ENCODE peak calls at places on chromosomes 3 and 15, in eight cellular contexts. P is activated T-helper 1 cell treated with anti-CD3 and anti-CD28 coated beads, Interleukin-12 subunit alpha, Interleukin-12 subunit beta, Interleukin-2, Interleukin-4 antibody, amounts not matched to agents 30 ng/mL and 10 ng/mL and 1 ng/mL, durations not matched to agents 14 hours and 24 hours and 36 hours; A is GF-D8; Q is substantia nigra; K is ovary; I is activated CD8-positive, alpha-beta memory T cell treated with anti-CD3 and anti-CD28 coated beads for 1 hour; E is fibroblast of gingiva; J is colonic mucosa. Z is an unnamed sample.

GRCh38 chr3:81463761-81464160 is 297.7 kb downstream of the GBE1 start:
- DNase-seq in J (no peak), E (peak), A (no peak), K (no peak), I (no peak), P (no peak), Q (no peak), Z (no peak)

GRCh38 chr15:90686435-90687218 is 30.5 kb upstream of the BLM start:
- DNase-seq in I (no peak), Q (no peak), K (no peak), J (no peak), E (no peak), A (peak), P (peak), Z (peak)

GRCh38 chr15:72464251-72464650 is 9.9 kb upstream of the ARIH1 start:
- DNase-seq in J (no peak), Q (no peak), A (no peak), P (no peak), K (no peak), I (no peak), E (no peak), Z (no peak)

GRCh38 chr15:70142322-70143191 is 44.8 kb upstream of the TLE3 start:
- DNase-seq in E (no peak), I (no peak), P (no peak), Q (no peak), J (no peak), K (peak), A (peak), Z (peak)

GRCh38 chr15:72782993-72783562 is 480 bp downstream of the ADPGK start:
- DNase-seq in P (peak), Q (no peak), K (peak), A (peak), E (peak), I (no peak), J (peak), Z (peak)

GRCh38 chr15:99931703-99932603 is 198.7 kb upstream of the LYSMD4 start:
- DNase-seq in I (no peak), E (no peak), A (no peak), K (no peak), Q (no peak), P (no peak), J (no peak), Z (no peak)

GRCh38 chr15:29233566-29233965 is 36.1 kb downstream of the NSMCE3 start:
- DNase-seq in E (no peak), A (no peak), I (no peak), K (no peak), P (no peak), J (no peak), Q (no peak), Z (no peak)

GRCh38 chr15:49831206-49831965 is 210.5 kb downstream of the DTWD1 start:
- DNase-seq in P (no peak), K (no peak), I (no peak), Q (no peak), E (peak), A (no peak), J (no peak), Z (no peak)

GRCh38 chr3:134998855-134999254 is 203.8 kb downstream of the EPHB1 start:
- DNase-seq in P (no peak), E (no peak), I (no peak), J (no peak), Q (no peak), A (no peak), K (no peak), Z (no peak)

GRCh38 chr15:55253580-55253979 is 36.0 kb downstream of the RAB27A start:
- DNase-seq in P (no peak), Q (no peak), A (no peak), I (no peak), K (no peak), J (no peak), E (peak), Z (peak)

GRCh38 chr15:74240002-74240568 is 4.0 kb downstream of the CCDC33 start:
- DNase-seq in A (no peak), I (no peak), P (no peak), K (peak), J (peak), E (peak), Q (peak), Z (no peak)

GRCh38 chr15:39556461-39556860 is 24.4 kb upstream of the THBS1 start:
- DNase-seq in K (no peak), Q (no peak), E (no peak), J (no peak), A (no peak), I (no peak), P (no peak), Z (no peak)

GRCh38 chr3:23809294-23809693 is 3.5 kb downstream of the UBE2E1 start:
- DNase-seq in J (no peak), K (no peak), Q (no peak), I (no peak), E (no peak), A (no peak), P (no peak), Z (no peak)

GRCh38 chr15:54082836-54083492 is 104.7 kb downstream of the UNC13C start:
- DNase-seq in I (no peak), E (no peak), J (no peak), A (no peak), P (no peak), Q (no peak), K (no peak), Z (no peak)

GRCh38 chr15:38035701-38036100 is 101.3 kb downstream of the TMCO5A start:
- DNase-seq in Q (no peak), I (no peak), J (no peak), A (no peak), E (no peak), P (no peak), K (no peak), Z (no peak)

GRCh38 chr15:38536201-38536676 is 28.4 kb downstream of the RASGRP1 start:
- DNase-seq in I (no peak), E (peak), K (no peak), P (no peak), A (no peak), Q (no peak), J (no peak), Z (no peak)

GRCh38 chr3:135214400-135214799 is 419.3 kb downstream of the EPHB1 start:
- DNase-seq in P (no peak), Q (no peak), E (no peak), A (no peak), I (no peak), K (no peak), J (no peak), Z (no peak)

GRCh38 chr3:48222616-48223513 is at the start of gene CAMP:
- DNase-seq in J (peak), P (no peak), Q (peak), E (peak), A (peak), I (no peak), K (no peak), Z (peak)

GRCh38 chr3:42345811-42346210 is 64.6 kb downstream of the LYZL4 start:
- DNase-seq in Q (no peak), A (no peak), E (no peak), I (no peak), P (no peak), J (no peak), K (no peak), Z (no peak)

GRCh38 chr3:57434041-57434440 is 110.1 kb downstream of the DNAH12 start:
- DNase-seq in A (no peak), E (peak), K (no peak), I (no peak), P (no peak), J (no peak), Q (no peak), Z (peak)

GRCh38 chr15:76335851-76336253 is 721 bp upstream of the ISL2 start:
- DNase-seq in A (no peak), E (no peak), Q (no peak), J (no peak), I (no peak), K (no peak), P (no peak), Z (no peak)

GRCh38 chr15:69395991-69396390 is 18.2 kb upstream of the KIF23 start:
- DNase-seq in P (no peak), Q (no peak), A (no peak), K (no peak), J (no peak), E (no peak), I (no peak), Z (no peak)

GRCh38 chr15:79943820-79944219 is 27.2 kb downstream of the BCL2A1 start:
- DNase-seq in E (peak), A (no peak), J (no peak), Q (no peak), I (no peak), P (no peak), K (no peak), Z (no peak)

GRCh38 chr3:55906896-55907295 is 419.8 kb upstream of the WNT5A start:
- DNase-seq in Q (no peak), J (no peak), I (no peak), K (no peak), A (no peak), P (no peak), E (no peak), Z (no peak)

GRCh38 chr15:75069301-75069925 is 46.0 kb downstream of the PPCDC start:
- DNase-seq in E (no peak), A (no peak), K (no peak), Q (no peak), I (no peak), J (no peak), P (peak), Z (peak)

GRCh38 chr15:61102281-61102680 is 126.8 kb downstream of the RORA start:
- DNase-seq in E (no peak), K (no peak), A (no peak), P (no peak), J (no peak), Q (no peak), I (no peak), Z (no peak)

GRCh38 chr3:195768831-195769303 is 42.9 kb downstream of the MUC4 start:
- DNase-seq in A (no peak), I (no peak), J (no peak), E (no peak), K (no peak), Q (no peak), P (no peak), Z (no peak)

GRCh38 chr3:186596568-186597287 is 16.1 kb upstream of the AHSG start:
- DNase-seq in E (no peak), I (no peak), J (no peak), P (no peak), Q (no peak), K (no peak), A (no peak), Z (no peak)

GRCh38 chr3:59754456-59754855 is 704.6 kb upstream of the CFAP20DC start:
- DNase-seq in I (no peak), E (peak), K (no peak), J (no peak), A (no peak), P (no peak), Q (no peak), Z (no peak)

GRCh38 chr15:58146734-58147133 is 8.6 kb downstream of the AQP9 start:
- DNase-seq in K (no peak), E (peak), Q (no peak), A (peak), I (no peak), J (no peak), P (no peak), Z (peak)